ENCODE peak calls at places on chromosomes 7 and 10, in six cellular contexts. U is NCI-H1092, L is GM13977, J is left ventricle myocardium inferior, I is ascending aorta, E is left lobe of liver. C is an unnamed sample.

GRCh38 chr7:158315881-158316280 is 271.7 kb downstream of the PTPRN2 start:
- DNase-seq in U (no peak), I (no peak), J (no peak), E (no peak), L (no peak), C (no peak)

GRCh38 chr7:2553831-2554581 is 1.3 kb downstream of the BRAT1 start:
- DNase-seq in I (no peak), E (no peak), U (no peak), L (no peak), J (no peak), C (no peak)

GRCh38 chr7:28180364-28181147 is at the start of gene JAZF1:
- DNase-seq in E (peak), J (peak), L (peak), I (no peak), U (peak), C (peak)

GRCh38 chr7:2504128-2504817 is 15.3 kb upstream of the LFNG start:
- DNase-seq in E (no peak), U (no peak), J (no peak), L (no peak), I (no peak), C (no peak)

GRCh38 chr7:79078273-79078672 is 375.2 kb downstream of the MAGI2 start:
- DNase-seq in J (no peak), E (no peak), I (no peak), L (no peak), U (no peak), C (no peak)

GRCh38 chr7:100632951-100633717 is 8.2 kb downstream of the TFR2 start:
- DNase-seq in E (no peak), J (no peak), U (peak), L (peak), I (no peak), C (no peak)

GRCh38 chr7:76149847-76150691 is 51.6 kb upstream of the SRRM3 start:
- DNase-seq in I (no peak), L (no peak), J (no peak), U (no peak), E (no peak), C (no peak)

GRCh38 chr10:1358860-1359598 is 302.8 kb downstream of the WDR37 start:
- DNase-seq in E (no peak), J (no peak), L (no peak), U (no peak), I (no peak), C (no peak)

GRCh38 chr7:38893061-38893460 is 15.9 kb downstream of the VPS41 start:
- DNase-seq in U (no peak), J (no peak), E (no peak), L (no peak), I (no peak), C (no peak)

GRCh38 chr7:108575156-108575555 is 5.5 kb downstream of the DNAJB9 start:
- DNase-seq in U (no peak), J (no peak), E (no peak), L (no peak), I (no peak), C (no peak)

GRCh38 chr7:155918720-155919399 is 106.6 kb upstream of the SHH start:
- DNase-seq in E (peak), J (peak), I (no peak), U (no peak), L (no peak), C (no peak)

GRCh38 chr7:66083677-66084076 is 8.1 kb downstream of the ASL start:
- DNase-seq in J (no peak), U (no peak), L (no peak), E (no peak), I (no peak), C (no peak)

GRCh38 chr10:72308320-72308987 is 34.7 kb downstream of the DDIT4 start:
- DNase-seq in J (no peak), I (no peak), E (peak), U (no peak), L (no peak), C (no peak)

GRCh38 chr7:44292418-44292817 is 33.0 kb downstream of the CAMK2B start:
- DNase-seq in L (no peak), E (no peak), I (no peak), J (no peak), U (no peak), C (no peak)

GRCh38 chr10:117298219-117298618 is 57.3 kb downstream of the SLC18A2 start:
- DNase-seq in E (no peak), L (no peak), I (no peak), U (no peak), J (no peak), C (no peak)

GRCh38 chr10:101840102-101840684 is 3.4 kb downstream of the KCNIP2 start:
- DNase-seq in L (peak), I (no peak), U (no peak), J (no peak), E (no peak), C (no peak)

GRCh38 chr10:26438534-26439269 is 561 bp downstream of the APBB1IP start:
- DNase-seq in J (peak), I (no peak), U (no peak), L (peak), E (peak), C (no peak)

GRCh38 chr7:51680594-51681409 is 364.2 kb upstream of the COBL start:
- DNase-seq in L (no peak), U (no peak), I (no peak), J (no peak), E (no peak), C (peak)

GRCh38 chr7:99340659-99341058 is 15.0 kb downstream of the ARPC1A start:
- DNase-seq in I (no peak), J (no peak), U (no peak), L (no peak), E (no peak), C (no peak)

GRCh38 chr7:144594580-144594979 is 191.1 kb upstream of the NOBOX start:
- DNase-seq in U (no peak), I (no peak), L (no peak), J (no peak), E (no peak), C (no peak)

GRCh38 chr10:16521311-16522016 is at the start of gene C1QL3:
- DNase-seq in J (no peak), U (peak), I (no peak), L (peak), E (no peak), C (no peak)

GRCh38 chr10:12051241-12051640 is 8.6 kb upstream of the UPF2 start:
- DNase-seq in L (no peak), J (no peak), E (no peak), U (no peak), I (no peak), C (no peak)

GRCh38 chr7:38833329-38833728 is 75.7 kb downstream of the VPS41 start:
- DNase-seq in I (no peak), L (no peak), E (no peak), J (no peak), U (no peak), C (no peak)

GRCh38 chr7:31937982-31938381 is 132.2 kb downstream of the PDE1C start:
- DNase-seq in L (no peak), E (no peak), I (no peak), U (no peak), J (no peak), C (no peak)

GRCh38 chr10:49408437-49409306 is 12.8 kb upstream of the DRGX start:
- DNase-seq in L (no peak), I (no peak), U (no peak), J (no peak), E (no peak), C (no peak)

GRCh38 chr10:103727991-103728689 is 127.2 kb downstream of the SH3PXD2A start:
- DNase-seq in U (no peak), L (no peak), I (no peak), J (no peak), E (no peak), C (no peak)

GRCh38 chr7:45176886-45177731 is 19.5 kb downstream of the RAMP3 start:
- DNase-seq in L (no peak), I (no peak), U (no peak), J (no peak), E (no peak), C (no peak)

GRCh38 chr10:108653466-108653865 is 1269.8 kb downstream of the XPNPEP1 start:
- DNase-seq in I (no peak), L (no peak), J (no peak), U (no peak), E (no peak), C (no peak)

GRCh38 chr10:121804460-121804859 is 123.4 kb downstream of the ATE1 start:
- DNase-seq in I (no peak), L (no peak), E (no peak), U (no peak), J (no peak), C (no peak)

GRCh38 chr7:134140889-134141867 is 14.0 kb downstream of the LRGUK start:
- DNase-seq in I (no peak), E (peak), J (peak), U (peak), L (peak), C (no peak)